ENCODE peak calls at places on chromosomes 5 and 9, in seven cellular contexts. One of them, this sample, is unnamed. For H3K4me1, the result is how much of the 10 kb centered on the place peaks cover.

GRCh38 chr5:154475613-154476342 is 2.2 kb downstream of the HAND1 start:
- DNase-seq in endothelial cell of umbilical vein: no peak
- DNase-seq in upper lobe of left lung: no peak
- DNase-seq in Panc1: no peak
- DNase-seq in stomach: no peak
- DNase-seq in sigmoid colon: peak
- DNase-seq in transverse colon: no peak
- DNase-seq in this sample: peak

GRCh38 chr5:41908374-41909079 is 4.4 kb downstream of the RIMOC1 start:
- DNase-seq in upper lobe of left lung: no peak
- DNase-seq in Panc1: no peak
- DNase-seq in transverse colon: no peak
- DNase-seq in sigmoid colon: no peak
- DNase-seq in stomach: no peak
- DNase-seq in endothelial cell of umbilical vein: no peak
- DNase-seq in this sample: no peak

GRCh38 chr5:127254729-127255284 is 35.8 kb upstream of the MEGF10 start:
- DNase-seq in Panc1: no peak
- DNase-seq in endothelial cell of umbilical vein: peak
- DNase-seq in upper lobe of left lung: no peak
- DNase-seq in stomach: no peak
- DNase-seq in transverse colon: no peak
- DNase-seq in sigmoid colon: no peak
- DNase-seq in this sample: no peak

GRCh38 chr9:124040186-124040920 is 28.8 kb downstream of the LHX2 start:
- DNase-seq in endothelial cell of umbilical vein: no peak
- DNase-seq in upper lobe of left lung: no peak
- DNase-seq in sigmoid colon: peak
- DNase-seq in transverse colon: no peak
- DNase-seq in stomach: no peak
- DNase-seq in Panc1: no peak
- DNase-seq in this sample: peak

GRCh38 chr5:15516486-15516885 is 16.5 kb downstream of the FBXL7 start:
- DNase-seq in stomach: no peak
- DNase-seq in transverse colon: no peak
- DNase-seq in Panc1: no peak
- DNase-seq in upper lobe of left lung: no peak
- DNase-seq in sigmoid colon: no peak
- DNase-seq in endothelial cell of umbilical vein: no peak
- DNase-seq in this sample: no peak

GRCh38 chr5:55601209-55601618 is 66.5 kb upstream of the PLPP1 start:
- DNase-seq in endothelial cell of umbilical vein: peak
- DNase-seq in sigmoid colon: peak
- DNase-seq in Panc1: no peak
- DNase-seq in transverse colon: peak
- DNase-seq in upper lobe of left lung: peak
- DNase-seq in stomach: peak
- DNase-seq in this sample: no peak

GRCh38 chr5:1437452-1437851 is 7.8 kb downstream of the SLC6A3 start:
- DNase-seq in Panc1: no peak
- DNase-seq in stomach: peak
- DNase-seq in transverse colon: peak
- DNase-seq in sigmoid colon: no peak
- DNase-seq in endothelial cell of umbilical vein: peak
- DNase-seq in upper lobe of left lung: peak
- DNase-seq in this sample: peak

GRCh38 chr5:13930721-13931246 is 13.7 kb downstream of the DNAH5 start:
- DNase-seq in Panc1: no peak
- DNase-seq in stomach: no peak
- DNase-seq in endothelial cell of umbilical vein: no peak
- DNase-seq in transverse colon: no peak
- DNase-seq in upper lobe of left lung: no peak
- DNase-seq in sigmoid colon: no peak
- DNase-seq in this sample: no peak

GRCh38 chr5:142143878-142144277 is 35.3 kb downstream of the NDFIP1 start:
- DNase-seq in upper lobe of left lung: no peak
- DNase-seq in endothelial cell of umbilical vein: peak
- DNase-seq in sigmoid colon: no peak
- DNase-seq in stomach: no peak
- DNase-seq in transverse colon: no peak
- DNase-seq in Panc1: no peak
- DNase-seq in this sample: peak

GRCh38 chr9:126431112-126431742 is 104.6 kb downstream of the MVB12B start:
- DNase-seq in endothelial cell of umbilical vein: no peak
- DNase-seq in upper lobe of left lung: no peak
- DNase-seq in Panc1: no peak
- DNase-seq in transverse colon: no peak
- DNase-seq in sigmoid colon: no peak
- DNase-seq in stomach: no peak
- DNase-seq in this sample: no peak

GRCh38 chr9:14251146-14252071 is 62.5 kb downstream of the NFIB start:
- DNase-seq in endothelial cell of umbilical vein: peak
- DNase-seq in sigmoid colon: peak
- DNase-seq in Panc1: no peak
- DNase-seq in transverse colon: peak
- DNase-seq in upper lobe of left lung: peak
- DNase-seq in stomach: peak
- DNase-seq in this sample: peak

GRCh38 chr5:176675676-176676360 is 28.5 kb downstream of the TSPAN17 start:
- DNase-seq in stomach: no peak
- DNase-seq in transverse colon: no peak
- DNase-seq in endothelial cell of umbilical vein: peak
- DNase-seq in sigmoid colon: no peak
- DNase-seq in upper lobe of left lung: no peak
- DNase-seq in Panc1: no peak
- DNase-seq in this sample: peak

GRCh38 chr9:79395691-79396558 is 175.8 kb upstream of the TLE4 start:
- DNase-seq in transverse colon: no peak
- DNase-seq in Panc1: no peak
- DNase-seq in stomach: no peak
- DNase-seq in sigmoid colon: no peak
- DNase-seq in endothelial cell of umbilical vein: no peak
- DNase-seq in upper lobe of left lung: no peak
- DNase-seq in this sample: peak

GRCh38 chr9:32738501-32739172 is 44.7 kb upstream of the TMEM215 start:
- DNase-seq in transverse colon: no peak
- DNase-seq in stomach: no peak
- DNase-seq in upper lobe of left lung: no peak
- DNase-seq in Panc1: no peak
- DNase-seq in endothelial cell of umbilical vein: no peak
- DNase-seq in sigmoid colon: no peak
- DNase-seq in this sample: no peak

GRCh38 chr9:134205636-134206316 is 41.4 kb upstream of the RNU6ATAC start:
- DNase-seq in sigmoid colon: peak
- DNase-seq in transverse colon: peak
- DNase-seq in upper lobe of left lung: no peak
- DNase-seq in Panc1: no peak
- DNase-seq in stomach: no peak
- DNase-seq in endothelial cell of umbilical vein: peak
- DNase-seq in this sample: no peak

GRCh38 chr9:68817079-68817875 is 112.2 kb downstream of the PIP5K1B start:
- DNase-seq in stomach: no peak
- DNase-seq in Panc1: no peak
- DNase-seq in transverse colon: no peak
- DNase-seq in sigmoid colon: no peak
- DNase-seq in upper lobe of left lung: no peak
- DNase-seq in endothelial cell of umbilical vein: no peak
- DNase-seq in this sample: no peak

GRCh38 chr5:135227064-135228022 is 171.7 kb downstream of the MACROH2A1 start:
- DNase-seq in sigmoid colon: peak
- DNase-seq in stomach: no peak
- DNase-seq in Panc1: no peak
- DNase-seq in upper lobe of left lung: no peak
- DNase-seq in transverse colon: no peak
- DNase-seq in endothelial cell of umbilical vein: no peak
- DNase-seq in this sample: no peak

GRCh38 chr9:32427111-32427873 is 42.8 kb downstream of the ACO1 start:
- DNase-seq in sigmoid colon: no peak
- DNase-seq in endothelial cell of umbilical vein: no peak
- DNase-seq in upper lobe of left lung: peak
- DNase-seq in Panc1: no peak
- DNase-seq in stomach: peak
- DNase-seq in transverse colon: peak
- DNase-seq in this sample: no peak

GRCh38 chr5:169223595-169223953 is 77.4 kb downstream of the SLIT3 start:
- DNase-seq in Panc1: no peak
- DNase-seq in transverse colon: no peak
- DNase-seq in upper lobe of left lung: no peak
- DNase-seq in endothelial cell of umbilical vein: no peak
- DNase-seq in sigmoid colon: no peak
- DNase-seq in stomach: no peak
- DNase-seq in this sample: no peak

GRCh38 chr9:21779397-21779796 is 23.0 kb upstream of the MTAP start:
- DNase-seq in endothelial cell of umbilical vein: no peak
- DNase-seq in transverse colon: no peak
- DNase-seq in upper lobe of left lung: no peak
- DNase-seq in sigmoid colon: no peak
- DNase-seq in stomach: no peak
- DNase-seq in Panc1: no peak
- DNase-seq in this sample: no peak

GRCh38 chr9:127021664-127022337 is 100.6 kb downstream of the ANGPTL2 start:
- DNase-seq in endothelial cell of umbilical vein: no peak
- DNase-seq in stomach: peak
- DNase-seq in sigmoid colon: peak
- DNase-seq in transverse colon: peak
- DNase-seq in Panc1: no peak
- DNase-seq in upper lobe of left lung: peak
- DNase-seq in this sample: no peak

GRCh38 chr5:170491479-170491878 is 12.3 kb upstream of the KCNIP1 start:
- DNase-seq in Panc1: no peak
- DNase-seq in sigmoid colon: no peak
- DNase-seq in stomach: no peak
- DNase-seq in transverse colon: no peak
- DNase-seq in upper lobe of left lung: no peak
- DNase-seq in endothelial cell of umbilical vein: peak
- DNase-seq in this sample: no peak

GRCh38 chr5:171428168-171428658 is 8.8 kb downstream of the FGF18 start:
- DNase-seq in endothelial cell of umbilical vein: no peak
- DNase-seq in Panc1: no peak
- DNase-seq in transverse colon: no peak
- DNase-seq in upper lobe of left lung: no peak
- DNase-seq in stomach: peak
- DNase-seq in sigmoid colon: peak
- DNase-seq in this sample: no peak

GRCh38 chr5:36683821-36684434 is 77.5 kb downstream of the SLC1A3 start:
- DNase-seq in endothelial cell of umbilical vein: no peak
- DNase-seq in sigmoid colon: peak
- DNase-seq in upper lobe of left lung: peak
- DNase-seq in transverse colon: no peak
- DNase-seq in stomach: no peak
- DNase-seq in Panc1: no peak
- DNase-seq in this sample: no peak

GRCh38 chr9:91492237-91492636 is 68.6 kb upstream of the NFIL3 start:
- DNase-seq in sigmoid colon: no peak
- DNase-seq in endothelial cell of umbilical vein: no peak
- DNase-seq in stomach: no peak
- DNase-seq in Panc1: no peak
- DNase-seq in upper lobe of left lung: no peak
- DNase-seq in transverse colon: no peak
- DNase-seq in this sample: no peak
- H3K4me1 ChIP-seq in sigmoid colon: under half
- H3K4me1 ChIP-seq in endothelial cell of umbilical vein: under half
- H3K4me1 ChIP-seq in stomach: under half
- H3K4me1 ChIP-seq in Panc1: under half
- H3K4me1 ChIP-seq in upper lobe of left lung: under half
- H3K4me1 ChIP-seq in transverse colon: under half
- H3K4me1 ChIP-seq in this sample: under half

DNA sequence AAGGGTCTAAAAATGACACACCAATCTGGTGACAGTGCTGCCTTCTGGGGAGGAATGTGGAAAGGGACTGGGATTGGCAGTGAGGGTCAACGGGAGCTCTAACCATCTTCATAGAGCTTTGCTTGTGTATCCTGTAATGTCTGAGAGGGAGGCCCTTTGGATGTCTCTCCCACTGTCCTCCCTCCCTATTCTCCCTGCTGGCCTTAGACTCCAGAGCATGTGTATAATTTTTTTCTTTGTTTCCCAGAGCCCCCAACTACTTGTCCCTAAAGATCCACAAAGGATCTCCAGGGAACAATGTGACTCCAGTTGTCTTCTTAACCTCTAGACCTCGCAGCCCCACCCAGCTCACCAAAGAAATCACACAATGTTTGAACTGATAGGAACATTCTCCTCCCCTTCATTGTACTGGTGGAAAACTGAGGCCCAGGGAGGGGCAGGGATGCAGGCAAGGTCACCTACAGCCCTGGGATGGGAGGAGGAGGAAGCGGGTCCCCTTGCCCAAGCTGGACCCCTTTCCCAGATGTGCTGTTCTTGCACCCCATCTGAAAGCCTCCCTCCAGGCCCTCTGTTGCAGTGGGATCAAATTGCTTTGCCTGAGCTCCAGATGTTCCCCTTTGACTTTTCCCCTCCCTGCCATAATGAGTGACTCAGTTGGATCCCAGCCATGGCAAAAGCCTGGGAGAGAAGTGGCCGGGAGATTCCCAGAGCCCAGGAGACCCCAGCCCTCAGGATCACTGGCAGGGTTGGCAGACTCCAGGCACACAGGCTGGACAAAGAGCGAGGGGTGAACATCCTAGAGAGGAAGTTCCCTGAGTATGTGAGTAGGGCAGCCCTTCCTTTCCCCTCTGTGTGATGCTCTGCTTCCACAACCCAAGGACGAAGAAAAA is 21.8 kb downstream of the SPARC start:
- DNase-seq in Panc1: no peak
- DNase-seq in transverse colon: no peak
- DNase-seq in endothelial cell of umbilical vein: peak
- DNase-seq in upper lobe of left lung: no peak
- DNase-seq in sigmoid colon: no peak
- DNase-seq in stomach: no peak
- DNase-seq in this sample: no peak
- TF ChIP-seq POLR2AphosphoS5 in Panc1: no peak
- TF ChIP-seq POLR2AphosphoS5 in transverse colon: no peak
- TF ChIP-seq POLR2AphosphoS5 in endothelial cell of umbilical vein: peak
- TF ChIP-seq POLR2AphosphoS5 in upper lobe of left lung: no peak
- TF ChIP-seq POLR2AphosphoS5 in sigmoid colon: no peak
- TF ChIP-seq POLR2AphosphoS5 in stomach: no peak
- TF ChIP-seq POLR2AphosphoS5 in this sample: no peak

GRCh38 chr5:160667160-160667559 is 184.9 kb downstream of the ATP10B start:
- DNase-seq in stomach: no peak
- DNase-seq in sigmoid colon: no peak
- DNase-seq in endothelial cell of umbilical vein: no peak
- DNase-seq in Panc1: no peak
- DNase-seq in transverse colon: no peak
- DNase-seq in upper lobe of left lung: no peak
- DNase-seq in this sample: no peak
- H3K4me1 ChIP-seq in stomach: under half
- H3K4me1 ChIP-seq in sigmoid colon: under half
- H3K4me1 ChIP-seq in endothelial cell of umbilical vein: under half
- H3K4me1 ChIP-seq in Panc1: under half
- H3K4me1 ChIP-seq in transverse colon: under half
- H3K4me1 ChIP-seq in upper lobe of left lung: under half
- H3K4me1 ChIP-seq in this sample: under half

GRCh38 chr9:110153431-110153830 is 54.5 kb downstream of the C9orf152 start:
- DNase-seq in stomach: no peak
- DNase-seq in sigmoid colon: no peak
- DNase-seq in transverse colon: no peak
- DNase-seq in Panc1: no peak
- DNase-seq in upper lobe of left lung: no peak
- DNase-seq in endothelial cell of umbilical vein: no peak
- DNase-seq in this sample: no peak
- TF ChIP-seq POLR2AphosphoS5 in stomach: no peak
- TF ChIP-seq POLR2AphosphoS5 in sigmoid colon: no peak
- TF ChIP-seq POLR2AphosphoS5 in transverse colon: no peak
- TF ChIP-seq POLR2AphosphoS5 in Panc1: no peak
- TF ChIP-seq POLR2AphosphoS5 in upper lobe of left lung: no peak
- TF ChIP-seq POLR2AphosphoS5 in endothelial cell of umbilical vein: no peak
- TF ChIP-seq POLR2AphosphoS5 in this sample: no peak